ENCODE peak calls at places on chromosomes 6 and 20, in four cellular contexts. E is vagina, Y is Peyer's patch, F is stomach. T is an unnamed sample. For H3K36me3, the result is how much of the 10 kb centered on the place peaks cover.

GRCh38 chr20:50093240-50093639 is 19.7 kb downstream of the UBE2V1 start:
- DNase-seq in Y (no peak), F (no peak), E (no peak), T (no peak)

GRCh38 chr6:112466378-112467151 is 119.4 kb downstream of the RFPL4B start:
- DNase-seq in E (no peak), F (no peak), Y (no peak), T (no peak)

GRCh38 chr20:24842591-24843442 is 106.3 kb upstream of the CST7 start:
- DNase-seq in E (peak), F (no peak), Y (no peak), T (no peak)

GRCh38 chr6:163391983-163392382 is 22.5 kb upstream of the QKI start:
- DNase-seq in F (no peak), Y (no peak), E (no peak), T (no peak)

GRCh38 chr20:42595625-42596024 is 594.1 kb downstream of the PTPRT start:
- DNase-seq in E (no peak), Y (no peak), F (peak), T (no peak)

GRCh38 chr6:26318459-26319404 is 46.3 kb upstream of the BTN3A2 start:
- DNase-seq in Y (no peak), E (no peak), F (no peak), T (no peak)

GRCh38 chr6:26392932-26393636 is 9.0 kb upstream of the BTN3A1 start:
- DNase-seq in F (no peak), E (no peak), Y (no peak), T (no peak)

GRCh38 chr20:15487030-15487429 is 1086.2 kb downstream of the KIF16B start:
- DNase-seq in E (peak), F (no peak), Y (no peak), T (no peak)

GRCh38 chr6:149138699-149139294 is 178.7 kb upstream of the TAB2 start:
- DNase-seq in Y (no peak), F (no peak), E (no peak), T (no peak)
- TF ChIP-seq CTCF in Y (no peak), F (no peak), E (no peak), T (no peak)

GRCh38 chr6:11403035-11403601 is 134.4 kb upstream of the TMEM170B start:
- DNase-seq in F (no peak), Y (no peak), E (no peak), T (no peak)

GRCh38 chr6:11404081-11404480 is 133.5 kb upstream of the TMEM170B start:
- DNase-seq in Y (no peak), E (no peak), F (no peak), T (no peak)

GRCh38 chr6:11407403-11407802 is 130.1 kb upstream of the TMEM170B start:
- DNase-seq in F (no peak), E (no peak), Y (no peak), T (no peak)

GRCh38 chr6:11410539-11411307 is 126.8 kb upstream of the TMEM170B start:
- DNase-seq in E (no peak), F (no peak), Y (no peak), T (no peak)

GRCh38 chr6:11404845-11405244 is 132.7 kb upstream of the TMEM170B start:
- DNase-seq in Y (no peak), F (no peak), E (no peak), T (no peak)
- TF ChIP-seq POLR2A in Y (no peak), F (no peak), E (no peak), T (no peak)

DNA sequence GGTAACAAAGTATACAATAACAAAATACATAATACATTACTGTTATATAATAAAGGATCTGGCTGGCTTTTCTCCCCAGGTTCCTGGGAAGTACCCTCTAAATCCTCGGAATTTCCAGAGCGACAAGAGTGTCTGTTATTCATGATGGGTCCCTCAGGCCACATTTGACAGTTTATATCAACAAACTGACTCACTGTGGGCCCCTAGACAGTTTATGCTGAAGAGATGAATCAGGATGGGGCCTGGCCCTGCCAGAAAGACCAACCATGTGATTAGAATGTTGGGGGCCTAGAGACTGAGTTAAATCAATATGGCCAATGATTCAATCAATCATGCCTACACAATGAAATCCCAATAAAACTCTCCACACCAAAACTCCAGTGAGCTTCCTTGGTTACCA is 13.5 kb downstream of the USP45 start:
- DNase-seq in E (no peak), F (no peak), Y (no peak), T (no peak)
- H3K36me3 ChIP-seq in E (under half), F (half or more), Y (under half), T (under half)

GRCh38 chr20:58212636-58213035 is 15.8 kb downstream of the ANKRD60 start:
- DNase-seq in F (no peak), Y (peak), E (no peak), T (no peak)

GRCh38 chr20:58210398-58210747 is 18.1 kb downstream of the ANKRD60 start:
- DNase-seq in F (no peak), E (no peak), Y (no peak), T (no peak)

GRCh38 chr20:58208944-58209343 is 19.5 kb downstream of the ANKRD60 start:
- DNase-seq in Y (no peak), F (no peak), E (no peak), T (no peak)

GRCh38 chr20:58213112-58213511 is 15.3 kb downstream of the ANKRD60 start:
- DNase-seq in Y (peak), F (no peak), E (no peak), T (no peak)

DNA sequence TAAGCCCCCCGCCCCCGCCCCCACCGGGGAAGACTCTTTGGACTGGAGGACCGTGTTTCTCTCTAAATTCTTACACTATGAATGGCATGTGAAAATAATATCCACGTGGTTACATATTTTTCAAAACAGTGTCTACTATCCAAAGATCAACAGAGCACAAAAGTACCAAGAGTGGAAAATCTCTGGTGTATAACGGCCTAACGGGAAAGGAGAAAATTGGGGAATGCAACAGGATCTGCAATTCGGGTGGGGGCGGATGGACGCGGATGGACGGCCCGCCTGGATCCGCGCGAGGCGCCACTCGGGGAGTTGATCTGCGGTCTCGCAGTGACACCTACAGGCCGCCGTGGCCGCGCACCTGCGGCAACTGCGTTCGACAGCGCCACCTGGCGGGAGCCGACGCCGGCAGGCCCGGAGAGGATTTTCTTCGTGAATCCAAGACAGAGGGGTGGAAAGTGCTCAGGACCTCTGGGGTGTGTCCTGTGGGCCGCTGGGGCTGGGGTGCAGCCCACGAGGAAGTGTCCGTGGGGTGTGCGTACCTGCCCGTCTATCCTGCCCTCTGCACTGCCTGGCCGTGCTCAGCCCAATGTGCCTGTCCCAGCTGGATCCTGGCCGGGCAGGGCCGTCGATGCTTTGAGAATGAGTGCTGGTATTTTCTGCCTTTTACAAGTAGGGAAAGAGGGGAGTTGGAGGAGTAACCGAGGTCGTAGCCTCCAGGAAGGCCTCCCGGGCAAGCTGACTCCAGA is 18.6 kb downstream of the ANKRD60 start:
- DNase-seq in Y (peak), F (peak), E (no peak), T (peak)
- TF ChIP-seq CTCF in Y (peak), F (peak), E (peak), T (peak)

GRCh38 chr6:15894973-15895858 is 232.4 kb upstream of the DTNBP1 start:
- DNase-seq in E (no peak), Y (no peak), F (no peak), T (no peak)
- TF ChIP-seq POLR2A in E (no peak), Y (no peak), F (no peak), T (no peak)

DNA sequence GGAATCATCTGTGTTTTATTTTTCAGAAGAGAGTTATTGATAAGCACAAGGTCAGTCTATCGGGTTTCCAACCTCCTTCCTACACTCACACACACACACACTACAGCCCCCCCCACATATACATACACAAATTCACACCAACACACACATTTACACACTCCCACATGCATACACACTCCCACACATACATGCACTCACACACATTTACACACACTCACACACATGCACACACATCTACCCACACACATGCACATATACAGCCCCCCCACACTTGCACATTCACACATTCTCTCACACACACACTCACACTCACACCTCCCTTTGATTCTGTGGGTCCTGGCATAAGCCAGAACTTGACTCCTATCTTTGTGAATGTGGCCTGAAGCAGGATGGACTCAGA is 34.5 kb upstream of the PAX1 start:
- DNase-seq in Y (no peak), E (no peak), F (no peak), T (no peak)
- H3K36me3 ChIP-seq in Y (under half), E (under half), F (under half), T (under half)

GRCh38 chr20:53594068-53595017 is 704 bp upstream of the ZNF217 start:
- DNase-seq in E (peak), Y (peak), F (peak), T (peak)
- TF ChIP-seq CTCF in E (no peak), Y (peak), F (peak), T (peak)

GRCh38 chr6:2857185-2857579 is 15.5 kb upstream of the SERPINB1 start:
- DNase-seq in F (no peak), Y (peak), E (no peak), T (no peak)

GRCh38 chr6:2854394-2854982 is 12.8 kb upstream of the SERPINB1 start:
- DNase-seq in E (no peak), Y (peak), F (no peak), T (no peak)

GRCh38 chr6:2853766-2854393 is 12.2 kb upstream of the SERPINB1 start:
- DNase-seq in Y (peak), E (peak), F (no peak), T (peak)

GRCh38 chr6:2852921-2853322 is 11.3 kb upstream of the SERPINB1 start:
- DNase-seq in E (peak), F (no peak), Y (peak), T (no peak)

GRCh38 chr6:2855061-2855519 is 13.4 kb upstream of the SERPINB1 start:
- DNase-seq in F (no peak), E (no peak), Y (peak), T (no peak)
- TF ChIP-seq POLR2A in F (no peak), E (no peak), Y (no peak), T (no peak)

T was measured in prostate gland.